ENCODE peak calls at places on chromosome 16, in four cellular contexts. V is fibroblast of lung, I is fibroblast of villous mesenchyme, S is AG09309. Y is an unnamed sample.

GRCh38 chr16:21626659-21627277 is 25.6 kb downstream of the IGSF6 start:
- DNase-seq in V (peak; percentile 83), S (peak; percentile 88), I (peak; percentile 94), Y (peak; percentile 66)

GRCh38 chr16:81730090-81731051 is 48.7 kb upstream of the PLCG2 start:
- DNase-seq in S (no peak), V (peak; percentile 80), I (peak; percentile 81), Y (peak; percentile 69)

GRCh38 chr16:19757762-19758595 is 39.9 kb downstream of the IQCK start:
- DNase-seq in I (peak; percentile 23), V (peak; percentile 14), S (no peak), Y (no peak)

GRCh38 chr16:71956500-71956899 is 43.7 kb downstream of the PKD1L3 start:
- DNase-seq in V (no peak), S (no peak), I (peak; percentile 3), Y (no peak)

GRCh38 chr16:490768-491167 is 36.7 kb upstream of the CAPN15 start:
- DNase-seq in I (no peak), V (no peak), S (no peak), Y (no peak)

GRCh38 chr16:47523342-47524006 is 62.3 kb downstream of the PHKB start:
- DNase-seq in I (no peak), S (no peak), V (no peak), Y (peak; percentile 4)

GRCh38 chr16:86651013-86651627 is 72.8 kb downstream of the FOXL1 start:
- DNase-seq in I (no peak), V (no peak), S (no peak), Y (no peak)

GRCh38 chr16:77777745-77778144 is 10.6 kb upstream of the VAT1L start:
- DNase-seq in V (no peak), I (no peak), S (no peak), Y (no peak)

GRCh38 chr16:19008245-19008644 is 24.5 kb downstream of the TMC7 start:
- DNase-seq in V (peak; percentile 98), S (peak; percentile 56), I (peak; percentile 57), Y (peak; percentile 37)

GRCh38 chr16:69727916-69728270 is 1.5 kb upstream of the NQO1 start:
- DNase-seq in S (no peak), V (no peak), I (no peak), Y (no peak)

GRCh38 chr16:29974291-29975133 is 844 bp downstream of the TAOK2 start:
- DNase-seq in S (no peak), I (peak; percentile 8), V (peak; percentile 23), Y (no peak)

GRCh38 chr16:89572478-89573205 is 2.9 kb upstream of the CPNE7 start:
- DNase-seq in V (no peak), S (no peak), I (no peak), Y (no peak)

GRCh38 chr16:72044825-72045359 is 9.4 kb upstream of the HP start:
- DNase-seq in V (no peak), I (no peak), S (no peak), Y (no peak)

GRCh38 chr16:56558024-56558747 is 6.7 kb upstream of the MT4 start:
- DNase-seq in S (peak; percentile 55), I (no peak), V (peak; percentile 80), Y (peak; percentile 67)

GRCh38 chr16:57752581-57753447 is 17.2 kb downstream of the KATNB1 start:
- DNase-seq in S (no peak), V (no peak), I (no peak), Y (no peak)

GRCh38 chr16:10957771-10958486 is 13.6 kb downstream of the CLEC16A start:
- DNase-seq in I (peak; percentile 60), S (no peak), V (peak; percentile 58), Y (no peak)

GRCh38 chr16:89506791-89507191 is 1.4 kb upstream of the SPG7 start:
- DNase-seq in V (peak; percentile 6), I (no peak), S (no peak), Y (no peak)

GRCh38 chr16:72291531-72291981 is 119.6 kb upstream of the PMFBP1 start:
- DNase-seq in V (peak; percentile 96), S (peak; percentile 93), I (peak; percentile 93), Y (peak; percentile 70)

GRCh38 chr16:66250686-66251405 is 115.6 kb upstream of the CDH5 start:
- DNase-seq in I (peak; percentile 78), V (peak; percentile 63), S (no peak), Y (no peak)

GRCh38 chr16:17474572-17474971 is 3.8 kb upstream of the XYLT1 start:
- DNase-seq in S (no peak), V (no peak), I (no peak), Y (no peak)

GRCh38 chr16:84806256-84806889 is 13.4 kb upstream of the CRISPLD2 start:
- DNase-seq in S (peak; percentile 42), I (peak; percentile 85), V (peak; percentile 94), Y (peak; percentile 48)

GRCh38 chr16:89749637-89750036 is 28.3 kb downstream of the ZNF276 start:
- DNase-seq in S (no peak), V (no peak), I (no peak), Y (no peak)

GRCh38 chr16:23174622-23175021 is 7.9 kb upstream of the SCNN1G start:
- DNase-seq in I (peak; percentile 16), V (peak; percentile 15), S (no peak), Y (no peak)

GRCh38 chr16:81448154-81449131 is 3.8 kb downstream of the CMIP start:
- DNase-seq in S (no peak), V (no peak), I (no peak), Y (no peak)

GRCh38 chr16:25092489-25092888 is 19.1 kb upstream of the LCMT1 start:
- DNase-seq in V (no peak), I (no peak), S (no peak), Y (no peak)
- H3K4me3 ChIP-seq in V (no peak overlapping the region), I (no peak overlapping the region), S (no peak overlapping the region), Y (no peak overlapping the region)

GRCh38 chr16:3470723-3471122 is 24.6 kb downstream of the C16orf90 start:
- DNase-seq in S (no peak), V (no peak), I (no peak), Y (no peak)

GRCh38 chr16:3468501-3468900 is 25.0 kb downstream of the NAA60 start:
- DNase-seq in S (no peak), I (no peak), V (no peak), Y (no peak)

GRCh38 chr16:3467920-3468319 is 24.4 kb downstream of the NAA60 start:
- DNase-seq in S (no peak), I (peak; percentile 31), V (peak; percentile 40), Y (no peak)

GRCh38 chr16:3471518-3472176 is 23.6 kb downstream of the C16orf90 start:
- DNase-seq in V (no peak), I (no peak), S (no peak), Y (no peak)

DNA sequence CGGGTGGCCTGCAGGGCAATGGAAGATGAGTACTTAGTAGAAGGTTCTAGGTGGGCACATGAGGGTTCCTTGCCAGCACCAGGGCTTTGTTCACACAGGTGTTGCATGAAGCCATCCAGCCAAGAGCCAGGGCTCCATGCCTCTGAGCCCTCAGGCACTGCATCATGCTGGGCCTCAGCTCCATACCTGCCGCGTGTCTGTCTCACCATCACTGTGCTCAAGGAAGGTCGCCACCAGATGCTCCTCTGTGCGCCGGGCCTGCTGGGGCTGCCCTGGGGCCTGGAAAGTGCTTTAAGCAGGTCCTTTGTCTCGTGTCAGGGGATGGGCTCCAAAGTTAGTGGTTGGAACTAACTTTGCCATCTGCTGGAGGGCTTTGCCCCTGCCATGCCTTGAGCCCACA is 25.6 kb downstream of the C16orf90 start:
- DNase-seq in V (no peak), I (no peak), S (no peak), Y (no peak)
- TF ChIP-seq CTCF in V (no peak), I (no peak), S (no peak), Y (no peak)

GRCh38 chr16:6019490-6019991 is 921.9 kb upstream of the EEF2KMT start:
- DNase-seq in S (no peak), I (no peak), V (peak; percentile 1), Y (no peak)
- H3K4me3 ChIP-seq in S (no peak overlapping the region), I (no peak overlapping the region), V (no peak overlapping the region), Y (no peak overlapping the region)

DNA sequence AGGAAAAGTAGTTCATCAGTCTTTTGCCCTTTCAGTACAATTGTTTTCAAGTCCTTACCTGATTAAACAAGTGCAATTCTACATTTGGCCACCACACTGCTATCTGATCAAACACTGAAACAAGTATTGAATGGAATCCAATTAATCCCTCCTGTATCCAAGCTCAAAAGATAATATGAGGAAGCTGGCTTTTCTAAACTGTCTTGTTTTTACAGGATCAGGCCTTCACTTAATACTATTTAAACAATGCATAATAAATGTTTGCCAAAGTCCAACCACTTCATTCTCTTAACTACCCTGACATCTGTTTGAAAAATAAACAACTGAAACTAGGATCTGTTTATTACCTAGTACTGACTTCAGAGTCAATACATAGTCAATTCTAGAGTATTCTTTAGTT is 131.6 kb downstream of the MRTFB start:
- DNase-seq in S (no peak), I (peak; percentile 30), V (peak; percentile 27), Y (no peak)
- TF ChIP-seq CTCF in S (peak; percentile 19), I (peak; percentile 46), V (no peak), Y (peak; percentile 22)

GRCh38 chr16:68257906-68258800 is 6.2 kb upstream of the SLC7A6 start:
- DNase-seq in I (peak; percentile 83), V (peak; percentile 35), S (no peak), Y (peak; percentile 99)
- H3K4me3 ChIP-seq in I (no peak overlapping the region), V (no peak overlapping the region), S (no peak overlapping the region), Y (no peak overlapping the region)

GRCh38 chr16:2386990-2387389 is 42.3 kb upstream of the CCNF start:
- DNase-seq in S (no peak), I (no peak), V (no peak), Y (no peak)
- TF ChIP-seq CTCF in S (peak; percentile 14), I (peak; percentile 29), V (peak; percentile 14), Y (no peak)

DNA sequence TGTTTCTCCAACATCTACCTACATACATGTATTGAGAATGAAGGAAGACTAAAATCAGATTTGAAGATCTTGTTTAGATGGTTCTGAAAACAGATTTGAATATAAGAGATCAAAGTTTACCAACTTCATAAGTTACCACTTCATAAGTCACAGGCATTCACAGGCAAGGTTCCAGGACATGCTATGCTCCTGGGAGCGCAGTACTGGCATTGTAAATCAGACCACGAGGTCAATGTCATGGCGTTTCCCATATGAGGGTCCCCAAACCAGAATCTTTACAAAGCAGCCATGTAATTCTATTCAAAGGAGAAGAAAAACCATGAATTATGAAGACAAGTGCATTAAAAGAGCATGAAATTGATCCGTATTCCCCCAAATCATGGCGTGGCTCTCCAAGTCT is 3.0 kb downstream of the CDH11 start:
- DNase-seq in I (peak; percentile 34), S (no peak), V (peak; percentile 37), Y (no peak)
- H3K4me3 ChIP-seq in I (peak overlapping the region; percentile 97), S (peak overlapping the region; percentile 97), V (peak overlapping the region; percentile 86), Y (no peak overlapping the region)

Y was measured in kidney epithelial cell.